ENCODE peak calls at places on chromosome 18, in four cellular contexts. One of them, this sample, is unnamed.

GRCh38 chr18:24009651-24010333 is 4.8 kb upstream of the TTC39C start:
- DNase-seq in HepG2: no peak
- DNase-seq in K562: no peak
- DNase-seq in WTC11: no peak
- DNase-seq in this sample: peak

GRCh38 chr18:435940-436339 is 64.6 kb downstream of the COLEC12 start:
- DNase-seq in HepG2: no peak
- DNase-seq in K562: no peak
- DNase-seq in WTC11: no peak
- DNase-seq in this sample: no peak

GRCh38 chr18:61628085-61628484 is 264.7 kb downstream of the RNF152 start:
- DNase-seq in HepG2: no peak
- DNase-seq in K562: no peak
- DNase-seq in WTC11: no peak
- DNase-seq in this sample: no peak

GRCh38 chr18:61167902-61168301 is 165.3 kb upstream of the CDH20 start:
- DNase-seq in HepG2: no peak
- DNase-seq in K562: no peak
- DNase-seq in WTC11: no peak
- DNase-seq in this sample: no peak

GRCh38 chr18:48543228-48543627 is 4.4 kb downstream of the CTIF start:
- DNase-seq in HepG2: peak
- DNase-seq in K562: peak
- DNase-seq in WTC11: peak
- DNase-seq in this sample: no peak

GRCh38 chr18:63783394-63783793 is 8.2 kb downstream of the SERPINB7 start:
- DNase-seq in HepG2: no peak
- DNase-seq in K562: no peak
- DNase-seq in WTC11: peak
- DNase-seq in this sample: no peak

GRCh38 chr18:47283476-47283875 is 32.0 kb upstream of the SKOR2 start:
- DNase-seq in HepG2: peak
- DNase-seq in K562: peak
- DNase-seq in WTC11: no peak
- DNase-seq in this sample: no peak

GRCh38 chr18:13616525-13617035 is 109.8 kb downstream of the FAM210A start:
- DNase-seq in HepG2: no peak
- DNase-seq in K562: no peak
- DNase-seq in WTC11: no peak
- DNase-seq in this sample: no peak

GRCh38 chr18:42001801-42002200 is 46.8 kb downstream of the PIK3C3 start:
- DNase-seq in HepG2: no peak
- DNase-seq in K562: no peak
- DNase-seq in WTC11: no peak
- DNase-seq in this sample: no peak

GRCh38 chr18:56168049-56168781 is 470.2 kb downstream of the TXNL1 start:
- DNase-seq in HepG2: no peak
- DNase-seq in K562: no peak
- DNase-seq in WTC11: no peak
- DNase-seq in this sample: no peak

GRCh38 chr18:76425299-76426101 is 69.5 kb downstream of the ZNF516 start:
- DNase-seq in HepG2: no peak
- DNase-seq in K562: no peak
- DNase-seq in WTC11: no peak
- DNase-seq in this sample: no peak

GRCh38 chr18:53991202-53991601 is 233.3 kb downstream of the MBD2 start:
- DNase-seq in HepG2: peak
- DNase-seq in K562: no peak
- DNase-seq in WTC11: no peak
- DNase-seq in this sample: no peak

GRCh38 chr18:22883827-22884226 is 49.3 kb upstream of the RBBP8 start:
- DNase-seq in HepG2: no peak
- DNase-seq in K562: no peak
- DNase-seq in WTC11: no peak
- DNase-seq in this sample: no peak

GRCh38 chr18:7987284-7987976 is 420.3 kb downstream of the PTPRM start:
- DNase-seq in HepG2: no peak
- DNase-seq in K562: no peak
- DNase-seq in WTC11: no peak
- DNase-seq in this sample: no peak

GRCh38 chr18:48027401-48027931 is 97.0 kb upstream of the SMAD2 start:
- DNase-seq in HepG2: no peak
- DNase-seq in K562: no peak
- DNase-seq in WTC11: peak
- DNase-seq in this sample: no peak

GRCh38 chr18:79531386-79531785 is 135.7 kb downstream of the NFATC1 start:
- DNase-seq in HepG2: no peak
- DNase-seq in K562: no peak
- DNase-seq in WTC11: peak
- DNase-seq in this sample: no peak

GRCh38 chr18:10892801-10893595 is 256.4 kb downstream of the PIEZO2 start:
- DNase-seq in HepG2: peak
- DNase-seq in K562: no peak
- DNase-seq in WTC11: no peak
- DNase-seq in this sample: no peak

GRCh38 chr18:23201741-23202140 is 66.5 kb downstream of the CABLES1 start:
- DNase-seq in HepG2: no peak
- DNase-seq in K562: no peak
- DNase-seq in WTC11: no peak
- DNase-seq in this sample: no peak

GRCh38 chr18:31685097-31686082 is 1.0 kb upstream of the B4GALT6 start:
- DNase-seq in HepG2: peak
- DNase-seq in K562: peak
- DNase-seq in WTC11: peak
- DNase-seq in this sample: peak

GRCh38 chr18:55839350-55839749 is 251.4 kb upstream of the TCF4 start:
- DNase-seq in HepG2: no peak
- DNase-seq in K562: no peak
- DNase-seq in WTC11: no peak
- DNase-seq in this sample: no peak

GRCh38 chr18:69380324-69380723 is 20.4 kb upstream of the DOK6 start:
- DNase-seq in HepG2: peak
- DNase-seq in K562: no peak
- DNase-seq in WTC11: no peak
- DNase-seq in this sample: no peak

GRCh38 chr18:10015941-10016819 is 102.4 kb downstream of the VAPA start:
- DNase-seq in HepG2: no peak
- DNase-seq in K562: no peak
- DNase-seq in WTC11: no peak
- DNase-seq in this sample: no peak

GRCh38 chr18:68428026-68428425 is 286.9 kb downstream of the TMX3 start:
- DNase-seq in HepG2: no peak
- DNase-seq in K562: no peak
- DNase-seq in WTC11: no peak
- DNase-seq in this sample: no peak

GRCh38 chr18:80065705-80066104 is 31.5 kb downstream of the RBFA start:
- DNase-seq in HepG2: no peak
- DNase-seq in K562: no peak
- DNase-seq in WTC11: no peak
- DNase-seq in this sample: no peak

GRCh38 chr18:35136248-35136647 is 95.0 kb downstream of the MAPRE2 start:
- DNase-seq in HepG2: no peak
- DNase-seq in K562: peak
- DNase-seq in WTC11: no peak
- DNase-seq in this sample: no peak

GRCh38 chr18:75341267-75341666 is 86.2 kb downstream of the SMIM21 start:
- DNase-seq in HepG2: no peak
- DNase-seq in K562: no peak
- DNase-seq in WTC11: no peak
- DNase-seq in this sample: no peak

GRCh38 chr18:48955528-48956261 is 4.9 kb upstream of the SMAD7 start:
- DNase-seq in HepG2: no peak
- DNase-seq in K562: no peak
- DNase-seq in WTC11: no peak
- DNase-seq in this sample: no peak

GRCh38 chr18:27546991-27547390 is 361.9 kb upstream of the CHST9 start:
- DNase-seq in HepG2: no peak
- DNase-seq in K562: no peak
- DNase-seq in WTC11: no peak
- DNase-seq in this sample: no peak

GRCh38 chr18:23356915-23357421 is 96.1 kb upstream of the RIOK3 start:
- DNase-seq in HepG2: peak
- DNase-seq in K562: no peak
- DNase-seq in WTC11: no peak
- DNase-seq in this sample: no peak

GRCh38 chr18:69725009-69725408 is 222.7 kb downstream of the CD226 start:
- DNase-seq in HepG2: no peak
- DNase-seq in K562: no peak
- DNase-seq in WTC11: no peak
- DNase-seq in this sample: no peak

GRCh38 chr18:32879497-32879896 is 106.7 kb upstream of the KLHL14 start:
- DNase-seq in HepG2: peak
- DNase-seq in K562: no peak
- DNase-seq in WTC11: no peak
- DNase-seq in this sample: no peak
- TF ChIP-seq CREM in HepG2: no peak
- TF ChIP-seq CREM in K562: no peak
- TF ChIP-seq CREM in WTC11: no peak
- TF ChIP-seq CREM in this sample: no peak

DNA sequence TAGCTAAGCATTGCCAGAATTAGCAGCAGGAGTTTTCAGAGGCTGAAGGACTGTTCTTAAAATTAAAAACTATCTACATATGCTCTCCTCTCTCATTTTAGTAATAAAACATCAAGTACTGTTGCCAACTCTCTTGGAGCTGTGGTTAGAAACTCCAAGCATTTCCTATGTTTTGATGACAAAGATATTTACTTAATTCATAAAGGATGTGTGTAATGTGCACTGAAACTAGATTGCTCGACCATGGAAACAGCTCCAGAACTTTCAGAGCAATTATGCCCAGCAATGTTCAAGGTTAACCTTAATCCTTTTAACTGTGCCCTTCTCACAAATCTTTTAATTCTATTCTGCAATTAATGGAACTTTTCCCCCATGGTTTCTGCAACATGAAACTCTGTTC is 8.4 kb downstream of the GRP start:
- DNase-seq in HepG2: no peak
- DNase-seq in K562: no peak
- DNase-seq in WTC11: no peak
- DNase-seq in this sample: no peak
- TF ChIP-seq CREM in HepG2: no peak
- TF ChIP-seq CREM in K562: no peak
- TF ChIP-seq CREM in WTC11: no peak
- TF ChIP-seq CREM in this sample: no peak

GRCh38 chr18:62715829-62716678 is 713 bp downstream of the PHLPP1 start:
- DNase-seq in HepG2: no peak
- DNase-seq in K562: peak
- DNase-seq in WTC11: peak
- DNase-seq in this sample: no peak
- TF ChIP-seq CREM in HepG2: no peak
- TF ChIP-seq CREM in K562: no peak
- TF ChIP-seq CREM in WTC11: no peak
- TF ChIP-seq CREM in this sample: no peak

GRCh38 chr18:4374564-4374963 is 80.5 kb downstream of the DLGAP1 start:
- DNase-seq in HepG2: no peak
- DNase-seq in K562: no peak
- DNase-seq in WTC11: no peak
- DNase-seq in this sample: no peak
- TF ChIP-seq CREM in HepG2: no peak
- TF ChIP-seq CREM in K562: no peak
- TF ChIP-seq CREM in WTC11: no peak
- TF ChIP-seq CREM in this sample: no peak